ENCODE peak calls at places on chromosomes 6 and 20, in six cellular contexts. S is cardiac muscle cell; R is CD8-positive, alpha-beta T cell; G is brain microvascular endothelial cell; X is transverse colon; L is SK-N-SH. K is an unnamed sample.

GRCh38 chr6:13915566-13916229 is 9.1 kb upstream of the RNF182 start:
- DNase-seq in S (no peak), R (no peak), L (no peak), G (no peak), X (no peak), K (no peak)

GRCh38 chr6:150697515-150697914 is 97.8 kb downstream of the PLEKHG1 start:
- DNase-seq in R (no peak), L (no peak), S (no peak), X (no peak), G (no peak), K (no peak)

GRCh38 chr6:148217921-148218320 is 124.7 kb upstream of the SASH1 start:
- DNase-seq in R (no peak), G (no peak), S (no peak), X (no peak), L (no peak), K (no peak)

GRCh38 chr20:2748551-2749342 is 51.7 kb downstream of the CPXM1 start:
- DNase-seq in S (no peak), X (no peak), L (no peak), G (no peak), R (no peak), K (no peak)

GRCh38 chr6:117546674-117547073 is 55.6 kb downstream of the GOPC start:
- DNase-seq in X (no peak), G (no peak), L (no peak), R (no peak), S (no peak), K (no peak)

GRCh38 chr6:26026833-26027490 is 60.3 kb upstream of the HFE start:
- DNase-seq in S (peak; percentile 86), R (peak; percentile 82), X (peak; percentile 95), G (peak; percentile 77), L (peak; percentile 65), K (peak; percentile 81)

GRCh38 chr6:118896339-118897136 is 2.6 kb downstream of the ASF1A start:
- DNase-seq in L (peak; percentile 31), G (peak; percentile 40), X (no peak), S (peak; percentile 24), R (no peak), K (no peak)

GRCh38 chr20:22563062-22563965 is 21.1 kb downstream of the FOXA2 start:
- DNase-seq in X (no peak), R (no peak), S (no peak), G (no peak), L (no peak), K (no peak)

GRCh38 chr20:10609726-10610125 is 64.1 kb downstream of the JAG1 start:
- DNase-seq in G (no peak), S (no peak), L (no peak), X (no peak), R (no peak), K (no peak)

GRCh38 chr6:48765352-48765961 is 654.5 kb upstream of the PTCHD4 start:
- DNase-seq in G (peak; percentile 57), S (peak; percentile 79), L (peak; percentile 22), R (no peak), X (no peak), K (no peak)

GRCh38 chr20:53077373-53078205 is 105.4 kb downstream of the TSHZ2 start:
- DNase-seq in R (no peak), X (no peak), L (no peak), G (no peak), S (no peak), K (no peak)

GRCh38 chr20:33896509-33896908 is 85.4 kb downstream of the CHMP4B start:
- DNase-seq in R (no peak), L (no peak), G (peak; percentile 42), S (no peak), X (no peak), K (no peak)

GRCh38 chr6:147508073-147508870 is at the start of gene SAMD5:
- DNase-seq in R (no peak), L (peak; percentile 53), X (peak; percentile 74), G (peak; percentile 40), S (peak; percentile 77), K (no peak)

GRCh38 chr6:156720739-156721714 is 56.2 kb upstream of the ARID1B start:
- DNase-seq in R (no peak), X (peak; percentile 52), L (no peak), S (no peak), G (peak; percentile 7), K (no peak)

GRCh38 chr6:15989397-15989796 is 139.5 kb upstream of the MYLIP start:
- DNase-seq in S (no peak), X (no peak), R (no peak), L (no peak), G (no peak), K (no peak)

GRCh38 chr20:22583773-22584629 is at the start of gene FOXA2:
- DNase-seq in X (peak; percentile 79), L (no peak), R (no peak), G (no peak), S (peak; percentile 10), K (no peak)

GRCh38 chr6:152263582-152263981 is 373.6 kb downstream of the SYNE1 start:
- DNase-seq in S (no peak), L (no peak), R (no peak), G (no peak), X (no peak), K (no peak)

GRCh38 chr20:52731086-52731485 is 241.1 kb upstream of the TSHZ2 start:
- DNase-seq in X (no peak), R (no peak), G (no peak), L (no peak), S (no peak), K (no peak)

GRCh38 chr20:63127700-63128364 is 88.1 kb downstream of the YTHDF1 start:
- DNase-seq in S (no peak), X (no peak), G (no peak), L (no peak), R (no peak), K (no peak)

GRCh38 chr6:12280901-12281300 is 9.3 kb upstream of the EDN1 start:
- DNase-seq in R (no peak), X (no peak), G (no peak), L (no peak), S (no peak), K (no peak)

GRCh38 chr6:22113046-22113766 is 183.6 kb downstream of the PRL start:
- DNase-seq in S (no peak), L (no peak), X (no peak), R (no peak), G (peak; percentile 99), K (no peak)

GRCh38 chr20:54234991-54235390 is 27.1 kb downstream of the PFDN4 start:
- DNase-seq in R (no peak), G (no peak), S (no peak), L (no peak), X (no peak), K (no peak)

GRCh38 chr6:157951828-157952227 is 29.8 kb upstream of the SYNJ2 start:
- DNase-seq in G (no peak), X (peak; percentile 77), R (no peak), S (no peak), L (no peak), K (no peak)

GRCh38 chr6:157955675-157956074 is 26.0 kb upstream of the SYNJ2 start:
- DNase-seq in S (no peak), R (no peak), G (no peak), L (no peak), X (no peak), K (no peak)

GRCh38 chr6:157952751-157953479 is 28.7 kb upstream of the SYNJ2 start:
- DNase-seq in R (no peak), S (no peak), L (no peak), X (peak; percentile 38), G (no peak), K (no peak)

GRCh38 chr6:157954150-157955117 is 27.2 kb upstream of the SYNJ2 start:
- DNase-seq in S (no peak), G (no peak), R (no peak), X (peak; percentile 90), L (no peak), K (no peak)

DNA sequence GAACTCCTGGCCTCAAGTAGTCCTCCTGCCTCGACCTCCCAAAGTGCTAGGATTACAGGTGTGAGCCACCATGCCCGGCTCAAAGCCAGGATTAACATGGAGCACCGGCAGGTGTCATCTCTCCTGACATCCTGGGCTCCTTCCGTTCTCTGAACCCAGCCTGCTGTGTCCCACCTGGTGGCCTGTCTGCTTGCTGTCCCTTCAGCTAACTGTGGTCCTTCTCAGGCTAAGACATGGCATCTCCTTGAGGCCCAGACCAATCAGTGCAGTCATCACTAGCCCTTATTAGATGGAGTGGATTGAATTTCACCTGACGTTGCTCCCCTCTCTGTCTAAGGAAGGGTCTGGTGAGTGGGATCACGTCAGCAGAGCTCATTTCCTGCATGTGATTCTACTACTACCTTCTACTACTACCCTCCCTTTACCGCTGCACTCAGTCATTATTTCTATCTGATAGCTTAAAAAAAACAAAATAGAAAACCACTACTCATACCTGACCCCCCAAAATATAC is 28.0 kb upstream of the SYNJ2 start:
- DNase-seq in G (no peak), L (no peak), X (no peak), S (no peak), R (no peak), K (no peak)
- H3K4me3 ChIP-seq in G (no peak overlapping the region), L (no peak overlapping the region), X (no peak overlapping the region), S (no peak overlapping the region), R (no peak overlapping the region), K (no peak overlapping the region)

DNA sequence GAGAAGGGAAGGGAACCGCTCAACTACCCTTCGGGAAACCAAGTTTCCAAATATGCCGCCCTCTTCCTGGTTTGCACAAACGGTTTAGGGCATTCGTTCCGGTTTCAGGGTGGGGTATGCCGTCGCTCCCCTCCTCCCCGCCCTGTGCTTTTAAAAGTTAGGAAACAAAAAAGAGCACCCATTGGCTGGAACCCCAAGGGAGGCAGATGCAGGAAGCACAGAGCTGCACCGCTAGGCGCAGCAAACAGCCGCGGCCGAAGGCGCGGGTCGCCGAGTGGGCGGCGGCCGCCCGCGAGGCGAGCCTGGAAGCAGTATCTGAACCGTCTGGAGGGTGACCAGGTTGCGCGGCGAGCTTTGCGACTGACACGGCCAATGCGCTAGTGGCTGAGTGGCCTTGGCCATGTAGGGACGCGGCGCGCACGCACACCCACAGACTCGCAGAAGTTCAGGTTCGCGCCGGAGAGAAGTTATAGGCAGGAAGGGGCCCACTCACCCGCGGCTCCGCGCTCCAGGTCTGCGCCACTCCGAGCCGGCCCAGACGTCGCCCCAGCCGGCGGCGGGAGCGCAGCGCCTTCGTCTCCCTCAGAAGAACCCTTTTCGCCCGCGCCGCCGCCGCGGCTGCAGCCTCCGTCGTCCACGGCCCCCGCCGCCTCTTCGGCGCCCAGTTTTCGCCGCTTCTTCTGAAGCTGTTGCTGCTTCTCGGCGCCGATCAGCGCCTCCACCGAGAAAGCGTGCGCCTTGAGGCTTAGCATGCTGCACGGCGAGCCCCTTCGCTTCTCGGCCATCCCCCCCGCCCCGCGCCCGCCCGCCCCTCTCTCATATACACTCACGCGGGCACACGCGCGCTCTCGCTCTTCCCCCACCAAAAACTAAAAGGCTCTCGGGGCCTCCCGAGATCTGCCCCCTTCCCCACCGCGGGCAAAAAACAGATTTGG is 734 bp downstream of the TBX18 start:
- DNase-seq in X (no peak), S (peak; percentile 58), R (no peak), L (peak; percentile 56), G (peak; percentile 89), K (no peak)
- H3K27ac ChIP-seq in X (peak overlapping the region; percentile 69), S (no peak overlapping the region), R (no peak overlapping the region), L (peak overlapping the region; percentile 72), G (peak overlapping the region; percentile 96), K (peak overlapping the region; percentile 69)

DNA sequence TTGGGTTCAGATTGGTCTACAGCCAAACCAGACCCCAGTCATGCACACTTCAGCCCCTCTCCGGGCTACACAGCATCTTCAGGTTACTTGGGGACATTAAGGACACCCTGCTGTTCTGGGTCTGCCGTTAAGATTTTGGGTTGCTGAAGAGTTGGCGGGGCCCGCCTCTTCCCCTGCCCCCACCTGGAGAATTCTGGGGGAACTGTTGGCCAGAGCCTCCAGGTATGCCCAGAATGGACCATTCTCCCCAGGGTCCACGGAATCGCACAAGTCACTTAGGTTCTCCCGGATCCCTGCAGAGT is 372 bp upstream of the PTK7 start:
- DNase-seq in G (no peak), L (no peak), R (no peak), S (no peak), X (no peak), K (no peak)
- H3K4me3 ChIP-seq in G (peak overlapping the region; percentile 91), L (peak overlapping the region; percentile 55), R (no peak overlapping the region), S (peak overlapping the region; percentile 96), X (peak overlapping the region; percentile 44), K (no peak overlapping the region)

GRCh38 chr6:39184906-39185580 is 44.2 kb downstream of the KCNK5 start:
- DNase-seq in G (no peak), R (no peak), L (no peak), X (peak; percentile 86), S (no peak), K (no peak)
- H3K27ac ChIP-seq in G (no peak overlapping the region), R (no peak overlapping the region), L (no peak overlapping the region), X (peak overlapping the region; percentile 91), S (no peak overlapping the region), K (no peak overlapping the region)

K was measured in CD8-positive, alpha-beta memory T cell.